ENCODE peak calls at places on chromosome 1, in six cellular contexts. T, C, H, I, G and R are unnamed samples. For H3K27me3, the result is how much of the 10 kb centered on the place peaks cover.

GRCh38 chr1:247442164-247442563 is 15.7 kb downstream of the OR2B11 start:
- DNase-seq in T (no peak), C (no peak), H (no peak), I (no peak), G (no peak), R (no peak)

GRCh38 chr1:24742090-24742938 is 2.9 kb upstream of the CLIC4 start:
- DNase-seq in T (peak), C (no peak), H (peak), I (no peak), G (peak), R (no peak)

GRCh38 chr1:226519741-226520598 is 28.6 kb upstream of the STUM start:
- DNase-seq in T (no peak), C (no peak), H (no peak), I (no peak), G (no peak), R (no peak)

GRCh38 chr1:37575692-37576091 is 19.0 kb downstream of the DNALI1 start:
- DNase-seq in T (no peak), C (no peak), H (peak), I (no peak), G (no peak), R (no peak)

GRCh38 chr1:181514298-181515290 is 31.3 kb downstream of the CACNA1E start:
- DNase-seq in T (no peak), C (no peak), H (no peak), I (no peak), G (no peak), R (no peak)

GRCh38 chr1:77866296-77866695 is 22.1 kb upstream of the NEXN start:
- DNase-seq in T (no peak), C (no peak), H (peak), I (no peak), G (no peak), R (no peak)

GRCh38 chr1:201190624-201191051 is at the start of gene IGFN1:
- DNase-seq in T (no peak), C (no peak), H (no peak), I (no peak), G (peak), R (no peak)

GRCh38 chr1:210722410-210723081 is 393.8 kb downstream of the HHAT start:
- DNase-seq in T (no peak), C (no peak), H (no peak), I (no peak), G (no peak), R (no peak)

GRCh38 chr1:40887012-40887378 is 24.8 kb upstream of the CITED4 start:
- DNase-seq in T (no peak), C (no peak), H (no peak), I (no peak), G (no peak), R (no peak)

DNA sequence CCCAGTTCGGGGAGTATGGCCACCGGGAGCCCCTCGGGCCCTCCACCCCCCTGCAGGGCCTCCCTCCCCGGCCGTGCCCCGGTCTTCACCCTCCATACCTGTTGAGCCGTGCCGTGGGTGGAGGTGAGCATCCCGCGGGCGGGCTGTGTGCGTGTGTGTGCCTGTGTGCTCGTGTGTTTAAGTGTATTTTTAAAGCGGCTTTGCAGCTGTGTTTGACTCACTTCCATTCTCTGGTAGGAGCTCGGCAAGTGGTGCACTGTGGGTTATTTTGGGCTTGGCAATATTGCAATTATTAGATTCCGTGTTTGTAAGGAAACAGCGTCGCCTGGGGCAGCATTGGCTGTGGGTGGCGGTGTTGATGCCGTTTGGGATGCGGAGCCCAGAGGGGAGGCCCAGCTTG is 20.3 kb upstream of the PLCH2 start:
- DNase-seq in T (no peak), C (no peak), H (no peak), I (no peak), G (no peak), R (no peak)
- H3K27me3 ChIP-seq in T (under half), C (under half), H (under half), I (under half), G (under half), R (under half)

GRCh38 chr1:178109348-178110143 is 15.6 kb downstream of the RASAL2 start:
- DNase-seq in T (no peak), C (no peak), H (no peak), I (no peak), G (no peak), R (no peak)
- H3K4me3 ChIP-seq in T (no peak), C (no peak), H (no peak), I (no peak), G (no peak), R (no peak)

GRCh38 chr1:109089242-109090015 is 1.1 kb upstream of the TMEM167B start:
- DNase-seq in T (peak), C (peak), H (peak), I (peak), G (peak), R (no peak)
- TF ChIP-seq CTCF in T (peak), C (peak), H (peak), I (peak), G (peak), R (no peak)

GRCh38 chr1:26362331-26362730 is 8.4 kb upstream of the CRYBG2 start:
- DNase-seq in T (no peak), C (no peak), H (no peak), I (no peak), G (no peak), R (no peak)

GRCh38 chr1:26361605-26362122 is 7.7 kb upstream of the CRYBG2 start:
- DNase-seq in T (no peak), C (no peak), H (no peak), I (no peak), G (no peak), R (no peak)

GRCh38 chr1:26358411-26359384 is 4.8 kb upstream of the CRYBG2 start:
- DNase-seq in T (peak), C (no peak), H (no peak), I (peak), G (peak), R (peak)

GRCh38 chr1:26360051-26360806 is 6.3 kb upstream of the CRYBG2 start:
- DNase-seq in T (peak), C (no peak), H (no peak), I (no peak), G (peak), R (peak)

DNA sequence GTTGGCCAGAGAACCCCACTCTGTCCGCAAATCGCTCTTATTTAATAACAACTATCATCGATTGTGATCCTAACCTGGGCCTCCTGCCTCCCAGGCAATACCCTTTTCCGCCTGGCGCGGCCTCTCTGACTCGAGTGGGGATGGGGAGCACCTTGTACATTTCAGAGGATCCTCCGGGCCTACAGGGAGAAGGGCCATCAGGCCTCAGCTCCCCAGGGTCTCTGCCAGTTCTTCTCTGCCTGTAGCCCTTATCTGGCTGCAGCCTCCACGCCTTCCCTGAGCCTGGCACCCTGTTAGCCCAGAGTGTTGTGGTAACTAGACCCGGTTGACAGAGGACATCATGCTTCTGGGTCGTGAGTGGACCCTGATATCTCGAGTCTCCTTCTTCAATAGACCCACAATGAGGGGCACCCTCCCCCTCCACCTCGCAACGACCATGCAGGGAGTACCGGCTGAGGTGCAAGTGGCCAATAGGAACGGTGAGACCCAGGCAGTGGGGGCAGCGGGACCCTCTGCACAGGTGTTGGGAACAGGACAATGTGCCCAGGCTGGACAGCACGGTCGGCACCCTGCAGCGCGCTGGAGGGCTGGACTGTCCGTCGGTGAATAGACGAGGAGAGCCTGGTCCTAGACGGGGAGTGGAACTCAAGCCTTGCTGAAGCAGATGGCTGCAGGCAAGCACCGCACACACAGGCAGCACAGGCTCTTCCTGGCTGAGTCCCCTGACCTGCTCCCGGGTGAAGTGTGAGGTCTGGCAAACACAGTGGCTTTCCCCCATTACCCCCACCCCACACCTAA is 7.1 kb upstream of the CRYBG2 start:
- DNase-seq in T (no peak), C (no peak), H (no peak), I (no peak), G (no peak), R (no peak)
- H3K27me3 ChIP-seq in T (under half), C (under half), H (half or more), I (under half), G (under half), R (under half)

DNA sequence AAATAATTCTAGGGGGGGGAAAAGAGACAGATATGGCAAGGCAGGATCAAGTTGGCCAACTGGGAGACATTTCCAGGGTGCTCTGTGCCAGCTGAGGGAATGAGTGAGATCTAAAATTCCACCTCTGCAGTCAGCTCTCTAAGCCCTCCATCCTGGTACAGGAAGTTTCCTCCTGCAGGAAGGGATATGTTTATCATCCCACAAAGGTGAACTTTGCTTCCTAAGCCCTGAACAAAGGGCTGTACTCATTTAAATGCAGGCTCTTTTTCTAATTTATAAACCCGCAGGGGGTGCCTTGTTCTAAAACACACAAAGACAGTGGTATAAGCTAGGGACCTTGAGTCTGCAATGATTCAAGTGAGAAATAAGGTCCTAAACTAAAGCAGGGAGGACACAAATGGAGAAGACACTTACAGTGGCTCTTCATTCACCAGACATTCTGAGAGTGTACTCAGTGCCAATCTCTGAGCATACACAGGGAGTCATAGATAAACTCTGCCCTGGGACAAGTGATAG is 3.6 kb upstream of the TNFSF4 start:
- DNase-seq in T (peak), C (no peak), H (no peak), I (no peak), G (no peak), R (no peak)
- H3K4me3 ChIP-seq in T (no peak), C (no peak), H (no peak), I (no peak), G (no peak), R (no peak)

GRCh38 chr1:51343624-51344023 is 13.3 kb upstream of the TTC39A start:
- DNase-seq in T (no peak), C (no peak), H (no peak), I (no peak), G (no peak), R (no peak)

GRCh38 chr1:51344276-51344601 is 13.9 kb upstream of the TTC39A start:
- DNase-seq in T (no peak), C (no peak), H (no peak), I (no peak), G (no peak), R (no peak)

GRCh38 chr1:51345300-51345687 is 14.9 kb upstream of the TTC39A start:
- DNase-seq in T (no peak), C (no peak), H (no peak), I (no peak), G (no peak), R (no peak)

GRCh38 chr1:51346086-51346942 is 16.0 kb upstream of the TTC39A start:
- DNase-seq in T (no peak), C (no peak), H (no peak), I (no peak), G (no peak), R (no peak)

GRCh38 chr1:51344602-51345299 is 14.4 kb upstream of the TTC39A start:
- DNase-seq in T (peak), C (peak), H (no peak), I (no peak), G (peak), R (no peak)
- TF ChIP-seq CTCF in T (peak), C (peak), H (no peak), I (no peak), G (no peak), R (no peak)

DNA sequence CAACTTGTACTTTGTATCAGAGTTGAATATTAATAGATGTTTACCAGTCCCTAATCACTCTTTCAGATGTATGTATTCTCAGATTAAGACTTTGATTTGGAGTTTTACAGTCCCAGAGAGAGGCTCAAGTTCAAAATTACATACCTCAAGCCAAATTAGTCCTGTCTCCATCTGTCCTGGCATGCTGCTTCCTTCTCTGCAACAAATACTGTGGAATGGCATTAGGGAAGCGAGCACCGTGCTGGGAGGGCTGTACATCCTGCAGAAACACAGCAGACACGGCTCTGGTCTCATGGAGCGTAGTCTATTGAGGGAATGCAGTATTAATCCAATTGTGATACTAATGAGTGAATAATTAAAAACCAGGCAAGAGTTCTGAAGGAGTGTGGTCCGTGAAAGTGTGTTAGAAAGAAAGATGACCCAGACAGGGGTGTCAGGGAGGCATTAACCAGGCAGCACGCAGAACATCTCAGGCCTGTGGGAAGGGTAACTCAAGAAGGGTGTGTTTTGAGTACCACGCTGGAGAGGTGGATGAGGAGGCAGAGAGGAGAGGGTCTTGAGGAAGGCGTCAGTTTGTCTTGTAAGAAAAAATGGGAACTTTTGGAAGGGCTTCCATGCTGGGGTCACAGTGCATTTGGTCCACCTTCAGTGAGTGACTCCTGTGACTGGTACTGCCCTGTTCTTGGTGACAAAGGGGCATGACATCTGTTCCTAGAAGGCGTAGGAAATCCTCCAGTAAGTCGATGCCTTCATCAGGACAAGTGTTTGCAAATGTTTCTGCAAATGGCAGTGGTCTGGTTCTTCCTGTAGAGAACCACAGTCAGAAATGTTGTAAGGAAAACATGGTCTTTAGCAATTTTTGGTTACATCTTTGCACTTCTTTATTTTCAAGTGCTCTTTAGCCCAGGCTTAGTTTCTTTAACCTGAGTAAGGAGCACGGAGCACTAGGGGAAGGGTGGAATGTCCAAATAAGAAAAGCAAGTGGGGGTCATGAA is 1.6 kb downstream of the RAB4A start:
- DNase-seq in T (no peak), C (no peak), H (no peak), I (no peak), G (no peak), R (no peak)
- H3K27me3 ChIP-seq in T (under half), C (under half), H (under half), I (under half), G (under half), R (under half)

DNA sequence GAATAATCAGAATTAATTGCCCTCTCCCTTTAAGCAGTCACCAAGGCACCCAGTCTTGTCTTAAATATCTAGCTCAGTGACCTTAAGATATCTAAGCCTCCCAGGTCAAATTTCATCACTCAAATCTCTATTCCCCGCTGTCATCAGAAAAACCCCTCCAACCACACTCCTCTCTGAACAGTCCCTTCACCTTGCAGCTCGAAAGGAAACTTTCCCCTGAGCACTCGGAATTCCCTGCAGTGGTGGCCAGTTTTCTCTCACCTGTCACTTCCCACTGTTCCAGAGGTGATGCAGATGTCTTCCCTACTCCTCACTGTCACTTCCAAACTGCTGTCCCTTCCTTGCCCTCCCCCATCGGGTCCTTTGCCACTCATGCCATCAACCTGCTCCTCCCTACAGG is 15.2 kb upstream of the SSX2IP start:
- DNase-seq in T (no peak), C (no peak), H (no peak), I (no peak), G (no peak), R (no peak)
- H3K4me3 ChIP-seq in T (no peak), C (no peak), H (no peak), I (no peak), G (no peak), R (no peak)

GRCh38 chr1:156279837-156280236 is 2.8 kb downstream of the SMG5 start:
- DNase-seq in T (no peak), C (no peak), H (no peak), I (no peak), G (no peak), R (no peak)

GRCh38 chr1:156282479-156283222 is at the start of gene SMG5:
- DNase-seq in T (peak), C (peak), H (peak), I (peak), G (peak), R (peak)

GRCh38 chr1:156282143-156282478 is 514 bp downstream of the SMG5 start:
- DNase-seq in T (peak), C (no peak), H (no peak), I (peak), G (no peak), R (no peak)

GRCh38 chr1:156284112-156284511 is at the start of gene TMEM79:
- DNase-seq in T (peak), C (no peak), H (no peak), I (no peak), G (peak), R (no peak)

DNA sequence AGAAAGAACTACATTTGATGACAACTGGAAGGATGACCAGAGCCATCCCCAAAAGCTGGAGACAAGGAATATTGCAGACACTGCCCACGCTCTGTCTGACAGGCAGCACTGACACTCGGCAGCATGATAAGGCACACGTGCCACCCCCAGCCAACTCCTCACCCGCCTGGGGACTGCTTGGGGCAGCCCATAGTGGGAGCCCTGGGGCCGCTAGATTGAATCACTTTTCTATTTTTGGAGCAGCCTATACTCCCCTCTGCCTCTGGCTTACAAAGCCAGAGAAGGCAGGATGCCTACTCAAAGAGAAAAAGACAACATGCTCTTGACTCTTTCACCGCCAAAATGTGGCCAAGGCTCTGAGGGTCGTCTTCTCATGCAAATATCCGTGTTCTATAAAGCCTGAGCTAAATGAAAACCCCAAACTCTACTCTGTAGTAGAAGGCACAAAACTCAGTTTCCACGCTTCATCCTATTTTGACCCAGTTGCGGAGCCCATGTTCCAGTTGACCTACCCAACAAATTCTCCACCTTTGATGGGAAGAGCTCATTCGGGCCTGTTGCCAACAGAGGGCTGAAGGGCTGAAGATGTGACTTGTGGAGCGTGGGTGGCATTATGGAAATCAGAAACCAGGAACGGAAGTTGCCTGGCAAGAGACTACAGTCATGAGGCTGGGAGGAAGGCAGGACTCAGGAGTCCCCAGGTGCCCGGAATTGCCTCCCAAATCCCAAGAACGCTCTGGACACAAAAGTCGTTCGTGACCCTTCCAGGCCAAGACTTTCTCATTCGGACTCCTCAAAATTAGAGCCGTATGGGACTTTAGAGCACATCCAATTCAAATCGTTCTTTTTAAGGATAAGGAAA is 1.1 kb downstream of the SMG5 start:
- DNase-seq in T (peak), C (no peak), H (peak), I (no peak), G (no peak), R (no peak)
- TF ChIP-seq CTCF in T (no peak), C (no peak), H (no peak), I (no peak), G (no peak), R (no peak)

GRCh38 chr1:4600615-4601460 is 53.6 kb upstream of the AJAP1 start:
- DNase-seq in T (no peak), C (no peak), H (no peak), I (no peak), G (no peak), R (no peak)

GRCh38 chr1:4602536-4603316 is 51.7 kb upstream of the AJAP1 start:
- DNase-seq in T (no peak), C (no peak), H (no peak), I (no peak), G (no peak), R (no peak)

GRCh38 chr1:4599951-4600481 is 54.4 kb upstream of the AJAP1 start:
- DNase-seq in T (no peak), C (no peak), H (no peak), I (no peak), G (no peak), R (no peak)

GRCh38 chr1:4603317-4604110 is 50.9 kb upstream of the AJAP1 start:
- DNase-seq in T (no peak), C (no peak), H (no peak), I (no peak), G (no peak), R (no peak)

GRCh38 chr1:4601986-4602385 is 52.4 kb upstream of the AJAP1 start:
- DNase-seq in T (no peak), C (no peak), H (no peak), I (no peak), G (no peak), R (no peak)
- H3K27me3 ChIP-seq in T (under half), C (under half), H (under half), I (under half), G (under half), R (under half)